ENCODE peak calls at places on chromosomes 5 and 9, in six cellular contexts. One of them, this sample, is unnamed.

GRCh38 chr9:34374905-34375552 is 1.7 kb downstream of the MYORG start:
- DNase-seq in foreskin fibroblast: no peak
- DNase-seq in HCT116: no peak
- DNase-seq in fibroblast of mammary gland: no peak
- DNase-seq in mammary epithelial cell: peak
- DNase-seq in epithelial cell of proximal tubule: no peak
- DNase-seq in this sample: no peak

GRCh38 chr5:154132718-154133307 is 57.7 kb upstream of the GALNT10 start:
- DNase-seq in HCT116: no peak
- DNase-seq in mammary epithelial cell: no peak
- DNase-seq in foreskin fibroblast: no peak
- DNase-seq in epithelial cell of proximal tubule: no peak
- DNase-seq in fibroblast of mammary gland: no peak
- DNase-seq in this sample: no peak

GRCh38 chr5:120464627-120465280 is 654 bp downstream of the PRR16 start:
- DNase-seq in mammary epithelial cell: peak
- DNase-seq in HCT116: no peak
- DNase-seq in foreskin fibroblast: peak
- DNase-seq in fibroblast of mammary gland: peak
- DNase-seq in epithelial cell of proximal tubule: no peak
- DNase-seq in this sample: no peak

GRCh38 chr9:132026932-132027585 is 52.6 kb downstream of the MED27 start:
- DNase-seq in epithelial cell of proximal tubule: no peak
- DNase-seq in fibroblast of mammary gland: no peak
- DNase-seq in mammary epithelial cell: peak
- DNase-seq in HCT116: no peak
- DNase-seq in foreskin fibroblast: peak
- DNase-seq in this sample: no peak

GRCh38 chr5:174734571-174735497 is 10.5 kb downstream of the MSX2 start:
- DNase-seq in mammary epithelial cell: no peak
- DNase-seq in fibroblast of mammary gland: no peak
- DNase-seq in epithelial cell of proximal tubule: no peak
- DNase-seq in foreskin fibroblast: no peak
- DNase-seq in HCT116: no peak
- DNase-seq in this sample: no peak

GRCh38 chr5:123176938-123177275 is 87.9 kb downstream of the PRDM6 start:
- DNase-seq in fibroblast of mammary gland: no peak
- DNase-seq in epithelial cell of proximal tubule: no peak
- DNase-seq in HCT116: no peak
- DNase-seq in foreskin fibroblast: no peak
- DNase-seq in mammary epithelial cell: no peak
- DNase-seq in this sample: no peak

GRCh38 chr9:34575775-34576592 is 13.5 kb downstream of the CNTFR start:
- DNase-seq in HCT116: no peak
- DNase-seq in foreskin fibroblast: no peak
- DNase-seq in fibroblast of mammary gland: no peak
- DNase-seq in epithelial cell of proximal tubule: no peak
- DNase-seq in mammary epithelial cell: no peak
- DNase-seq in this sample: no peak

GRCh38 chr5:146956217-146956616 is 77.7 kb upstream of the PPP2R2B start:
- DNase-seq in foreskin fibroblast: no peak
- DNase-seq in epithelial cell of proximal tubule: no peak
- DNase-seq in mammary epithelial cell: no peak
- DNase-seq in fibroblast of mammary gland: no peak
- DNase-seq in HCT116: no peak
- DNase-seq in this sample: no peak

GRCh38 chr5:101976933-101977332 is 319.2 kb downstream of the SLCO4C1 start:
- DNase-seq in epithelial cell of proximal tubule: no peak
- DNase-seq in HCT116: no peak
- DNase-seq in mammary epithelial cell: no peak
- DNase-seq in fibroblast of mammary gland: no peak
- DNase-seq in foreskin fibroblast: no peak
- DNase-seq in this sample: no peak

GRCh38 chr9:28648723-28649122 is 1075.4 kb upstream of the C9orf72 start:
- DNase-seq in foreskin fibroblast: no peak
- DNase-seq in epithelial cell of proximal tubule: no peak
- DNase-seq in fibroblast of mammary gland: no peak
- DNase-seq in mammary epithelial cell: no peak
- DNase-seq in HCT116: no peak
- DNase-seq in this sample: no peak

GRCh38 chr9:77708416-77708815 is 60.3 kb upstream of the GNA14 start:
- DNase-seq in foreskin fibroblast: peak
- DNase-seq in mammary epithelial cell: no peak
- DNase-seq in HCT116: no peak
- DNase-seq in epithelial cell of proximal tubule: peak
- DNase-seq in fibroblast of mammary gland: peak
- DNase-seq in this sample: peak

GRCh38 chr9:69370430-69370829 is 45.4 kb downstream of the ENTREP1 start:
- DNase-seq in HCT116: no peak
- DNase-seq in epithelial cell of proximal tubule: peak
- DNase-seq in mammary epithelial cell: peak
- DNase-seq in fibroblast of mammary gland: no peak
- DNase-seq in foreskin fibroblast: no peak
- DNase-seq in this sample: no peak

GRCh38 chr9:126235350-126235740 is 91.3 kb upstream of the MVB12B start:
- DNase-seq in fibroblast of mammary gland: no peak
- DNase-seq in HCT116: no peak
- DNase-seq in epithelial cell of proximal tubule: no peak
- DNase-seq in foreskin fibroblast: no peak
- DNase-seq in mammary epithelial cell: no peak
- DNase-seq in this sample: no peak

GRCh38 chr9:127232833-127233549 is 31.6 kb upstream of the GARNL3 start:
- DNase-seq in HCT116: no peak
- DNase-seq in mammary epithelial cell: no peak
- DNase-seq in fibroblast of mammary gland: no peak
- DNase-seq in foreskin fibroblast: no peak
- DNase-seq in epithelial cell of proximal tubule: no peak
- DNase-seq in this sample: no peak

GRCh38 chr5:107670028-107670926 is 460 bp downstream of the EFNA5 start:
- DNase-seq in fibroblast of mammary gland: no peak
- DNase-seq in epithelial cell of proximal tubule: no peak
- DNase-seq in foreskin fibroblast: peak
- DNase-seq in HCT116: no peak
- DNase-seq in mammary epithelial cell: peak
- DNase-seq in this sample: no peak

GRCh38 chr9:130732131-130732530 is 38.6 kb downstream of the EXOSC2 start:
- DNase-seq in HCT116: no peak
- DNase-seq in mammary epithelial cell: peak
- DNase-seq in foreskin fibroblast: no peak
- DNase-seq in epithelial cell of proximal tubule: no peak
- DNase-seq in fibroblast of mammary gland: no peak
- DNase-seq in this sample: no peak

GRCh38 chr5:891837-892389 is 688 bp downstream of the BRD9 start:
- DNase-seq in epithelial cell of proximal tubule: no peak
- DNase-seq in mammary epithelial cell: peak
- DNase-seq in foreskin fibroblast: peak
- DNase-seq in HCT116: no peak
- DNase-seq in fibroblast of mammary gland: peak
- DNase-seq in this sample: no peak

GRCh38 chr5:178474562-178475184 is 115.5 kb downstream of the COL23A1 start:
- DNase-seq in epithelial cell of proximal tubule: no peak
- DNase-seq in fibroblast of mammary gland: no peak
- DNase-seq in foreskin fibroblast: no peak
- DNase-seq in mammary epithelial cell: no peak
- DNase-seq in HCT116: no peak
- DNase-seq in this sample: no peak

GRCh38 chr9:129334744-129335080 is 156.7 kb upstream of the IER5L start:
- DNase-seq in HCT116: no peak
- DNase-seq in epithelial cell of proximal tubule: no peak
- DNase-seq in foreskin fibroblast: no peak
- DNase-seq in fibroblast of mammary gland: no peak
- DNase-seq in mammary epithelial cell: no peak
- DNase-seq in this sample: no peak

GRCh38 chr9:129333961-129334743 is 156.1 kb upstream of the IER5L start:
- DNase-seq in fibroblast of mammary gland: peak
- DNase-seq in foreskin fibroblast: peak
- DNase-seq in mammary epithelial cell: peak
- DNase-seq in HCT116: peak
- DNase-seq in epithelial cell of proximal tubule: peak
- DNase-seq in this sample: peak

GRCh38 chr9:129331772-129332512 is 153.9 kb upstream of the IER5L start:
- DNase-seq in fibroblast of mammary gland: no peak
- DNase-seq in foreskin fibroblast: no peak
- DNase-seq in HCT116: no peak
- DNase-seq in mammary epithelial cell: peak
- DNase-seq in epithelial cell of proximal tubule: no peak
- DNase-seq in this sample: no peak

GRCh38 chr9:129332581-129332980 is 154.5 kb upstream of the IER5L start:
- DNase-seq in foreskin fibroblast: no peak
- DNase-seq in mammary epithelial cell: no peak
- DNase-seq in epithelial cell of proximal tubule: no peak
- DNase-seq in HCT116: no peak
- DNase-seq in fibroblast of mammary gland: no peak
- DNase-seq in this sample: no peak

GRCh38 chr9:129333613-129333960 is 155.5 kb upstream of the IER5L start:
- DNase-seq in HCT116: peak
- DNase-seq in fibroblast of mammary gland: peak
- DNase-seq in mammary epithelial cell: no peak
- DNase-seq in epithelial cell of proximal tubule: no peak
- DNase-seq in foreskin fibroblast: no peak
- DNase-seq in this sample: no peak
- H3K4me3 ChIP-seq in HCT116: peak
- H3K4me3 ChIP-seq in fibroblast of mammary gland: no peak
- H3K4me3 ChIP-seq in mammary epithelial cell: peak
- H3K4me3 ChIP-seq in epithelial cell of proximal tubule: no peak
- H3K4me3 ChIP-seq in foreskin fibroblast: no peak
- H3K4me3 ChIP-seq in this sample: peak

DNA sequence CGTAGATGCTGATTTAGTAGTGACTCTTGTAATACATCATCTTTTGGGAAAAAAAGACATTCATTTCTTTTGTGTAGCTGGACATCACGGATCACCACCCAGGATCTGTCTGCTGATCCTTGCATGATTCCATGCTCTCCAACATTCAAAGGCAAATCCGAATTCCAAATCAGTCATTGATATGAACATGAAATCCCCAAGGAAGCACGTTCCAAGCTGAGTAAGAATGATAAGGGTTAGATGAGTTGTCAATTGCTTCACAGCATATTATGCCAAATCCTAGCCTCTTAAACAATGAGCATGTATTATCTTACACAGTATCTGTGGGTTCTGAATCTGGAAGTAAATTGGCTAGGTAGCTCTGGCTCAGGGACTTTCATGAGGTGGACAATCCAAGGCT is 37.1 kb upstream of the GRAMD2B start:
- DNase-seq in mammary epithelial cell: peak
- DNase-seq in epithelial cell of proximal tubule: no peak
- DNase-seq in HCT116: no peak
- DNase-seq in foreskin fibroblast: no peak
- DNase-seq in fibroblast of mammary gland: peak
- DNase-seq in this sample: no peak
- H3K4me3 ChIP-seq in mammary epithelial cell: no peak
- H3K4me3 ChIP-seq in epithelial cell of proximal tubule: no peak
- H3K4me3 ChIP-seq in HCT116: no peak
- H3K4me3 ChIP-seq in foreskin fibroblast: no peak
- H3K4me3 ChIP-seq in fibroblast of mammary gland: no peak
- H3K4me3 ChIP-seq in this sample: no peak

DNA sequence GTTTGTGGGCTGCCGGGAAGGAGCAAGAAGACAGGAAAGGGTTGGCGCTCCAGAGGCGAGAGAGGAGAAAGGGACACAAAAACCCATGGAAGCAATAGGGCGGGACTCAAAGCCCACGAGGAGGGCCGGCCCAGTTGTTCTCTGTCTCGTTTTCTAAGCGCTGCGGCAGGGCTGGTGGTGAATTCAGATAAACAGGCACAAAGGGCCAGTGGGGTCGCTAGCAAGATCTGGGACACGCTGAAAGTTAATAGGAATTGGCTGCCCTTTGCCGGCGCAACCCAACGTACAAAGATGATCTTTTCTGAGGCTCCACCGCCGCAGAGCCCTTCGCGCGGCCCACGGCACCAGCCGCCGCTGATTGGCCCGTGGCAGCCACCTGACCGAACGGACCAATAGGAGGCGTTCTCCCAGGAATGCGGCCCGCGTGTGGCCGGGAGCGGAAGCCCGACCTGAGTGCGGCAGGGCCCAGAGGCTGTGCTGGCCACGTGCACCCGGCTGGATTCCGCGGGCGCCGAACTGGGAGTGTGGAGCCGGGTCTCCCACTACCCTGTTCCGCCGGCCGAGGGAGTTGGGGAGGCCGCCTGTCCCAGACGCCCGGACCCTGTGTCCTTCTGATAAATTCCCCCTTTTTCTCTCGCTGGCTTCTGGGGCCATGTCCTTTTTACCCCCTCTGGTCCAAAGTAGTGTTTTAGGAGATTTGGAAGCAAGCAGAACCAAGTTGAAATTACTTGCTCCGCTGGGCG is 16.8 kb upstream of the NSD1 start:
- DNase-seq in HCT116: no peak
- DNase-seq in fibroblast of mammary gland: peak
- DNase-seq in foreskin fibroblast: peak
- DNase-seq in mammary epithelial cell: peak
- DNase-seq in epithelial cell of proximal tubule: peak
- DNase-seq in this sample: no peak
- H3K4me3 ChIP-seq in HCT116: no peak
- H3K4me3 ChIP-seq in fibroblast of mammary gland: no peak
- H3K4me3 ChIP-seq in foreskin fibroblast: peak
- H3K4me3 ChIP-seq in mammary epithelial cell: peak
- H3K4me3 ChIP-seq in epithelial cell of proximal tubule: peak
- H3K4me3 ChIP-seq in this sample: peak

DNA sequence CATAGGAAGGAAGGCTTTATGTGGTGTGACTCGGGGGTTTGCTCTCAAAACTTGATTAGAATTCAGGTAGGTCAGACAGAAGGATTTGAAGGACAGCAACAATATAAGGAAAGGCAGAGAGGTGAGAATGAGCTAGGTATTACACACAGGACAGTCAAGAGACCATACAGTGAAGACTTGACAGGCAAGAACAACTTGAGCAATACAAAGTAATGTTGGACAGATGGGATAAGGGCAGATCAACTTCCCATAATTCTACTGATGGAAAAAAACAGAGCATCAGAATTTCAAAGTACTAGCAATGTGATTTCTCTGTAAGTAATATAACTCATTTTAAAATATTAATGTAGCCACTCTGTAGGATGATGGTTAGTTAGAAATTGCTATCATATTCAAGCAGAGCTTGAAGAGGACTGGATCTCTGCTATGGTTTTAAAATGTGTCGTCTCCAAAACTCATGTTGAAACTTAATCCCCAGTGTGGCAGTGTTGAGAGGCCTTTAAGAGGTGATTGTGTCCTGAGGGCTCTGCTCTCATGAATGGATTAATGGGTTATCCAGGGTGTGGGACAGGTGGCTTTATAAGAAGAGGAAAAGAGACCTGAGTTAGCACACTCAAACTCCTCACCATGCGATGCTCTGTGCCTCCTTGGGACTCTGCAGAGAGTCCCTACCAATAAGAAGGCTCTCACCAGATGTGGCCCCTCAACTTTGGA is 22.4 kb upstream of the HOMER1 start:
- DNase-seq in foreskin fibroblast: no peak
- DNase-seq in epithelial cell of proximal tubule: no peak
- DNase-seq in HCT116: no peak
- DNase-seq in mammary epithelial cell: no peak
- DNase-seq in fibroblast of mammary gland: no peak
- DNase-seq in this sample: no peak
- H3K4me3 ChIP-seq in foreskin fibroblast: no peak
- H3K4me3 ChIP-seq in epithelial cell of proximal tubule: no peak
- H3K4me3 ChIP-seq in HCT116: no peak
- H3K4me3 ChIP-seq in mammary epithelial cell: no peak
- H3K4me3 ChIP-seq in fibroblast of mammary gland: no peak
- H3K4me3 ChIP-seq in this sample: no peak

GRCh38 chr5:5420251-5420650 is 2.2 kb upstream of the ICE1 start:
- DNase-seq in mammary epithelial cell: no peak
- DNase-seq in foreskin fibroblast: no peak
- DNase-seq in epithelial cell of proximal tubule: no peak
- DNase-seq in fibroblast of mammary gland: no peak
- DNase-seq in HCT116: no peak
- DNase-seq in this sample: no peak
- H3K4me3 ChIP-seq in mammary epithelial cell: no peak
- H3K4me3 ChIP-seq in foreskin fibroblast: no peak
- H3K4me3 ChIP-seq in epithelial cell of proximal tubule: no peak
- H3K4me3 ChIP-seq in fibroblast of mammary gland: no peak
- H3K4me3 ChIP-seq in HCT116: no peak
- H3K4me3 ChIP-seq in this sample: no peak